ENCODE peak calls at places on chromosome X, in five cellular contexts. H is MCF 10A; F is EL; T is GM10248; E is stimulated activated naive B cell treated with anti-CD40 and anti-IgM and Interleukin-4, amounts not matched to agents 10 μg/mL and 1 μg/mL and 100 μg/mL, for 72 hours. C is an unnamed sample.

GRCh38 chrX:110173192-110174175 is 144.4 kb downstream of the AMMECR1 start:
- DNase-seq in H (peak; percentile 71), F (peak; percentile 40), T (no peak), E (no peak), C (no peak)

GRCh38 chrX:109350621-109351020 is 131.3 kb downstream of the GUCY2F start:
- DNase-seq in T (no peak), H (no peak), E (no peak), F (no peak), C (no peak)

GRCh38 chrX:131081772-131082755 is 23.9 kb downstream of the ARHGAP36 start:
- DNase-seq in F (no peak), T (peak; percentile 9), E (no peak), H (no peak), C (no peak)

GRCh38 chrX:66731398-66731797 is 92.5 kb upstream of the EDA2R start:
- DNase-seq in T (peak; percentile 15), E (no peak), H (peak; percentile 49), F (peak; percentile 40), C (peak; percentile 16)

GRCh38 chrX:73214366-73215094 is at the start of gene NAP1L2:
- DNase-seq in F (peak; percentile 0), T (peak; percentile 23), H (no peak), E (no peak), C (peak; percentile 8)

GRCh38 chrX:124023838-124024238 is 62.3 kb downstream of the STAG2 start:
- DNase-seq in H (no peak), F (peak; percentile 21), E (no peak), T (no peak), C (peak; percentile 10)

GRCh38 chrX:23817979-23818336 is 35.0 kb downstream of the SAT1 start:
- DNase-seq in H (no peak), T (no peak), F (no peak), E (no peak), C (no peak)

GRCh38 chrX:40268126-40268525 is 170.4 kb upstream of the BCOR start:
- DNase-seq in E (no peak), T (no peak), H (no peak), F (no peak), C (peak; percentile 17)

GRCh38 chrX:93875621-93876282 is 201.7 kb downstream of the FAM133A start:
- DNase-seq in T (no peak), H (peak; percentile 2), E (no peak), F (no peak), C (no peak)

GRCh38 chrX:109707322-109707721 is 25.7 kb downstream of the ACSL4 start:
- DNase-seq in E (no peak), H (no peak), F (no peak), T (no peak), C (no peak)

GRCh38 chrX:57651169-57651919 is 28.7 kb downstream of the NLRP2B start:
- DNase-seq in H (no peak), E (no peak), T (no peak), F (no peak), C (no peak)

GRCh38 chrX:329291-329910 is 10.8 kb upstream of the GTPBP6 start:
- DNase-seq in F (no peak), E (no peak), H (no peak), T (no peak), C (no peak)

GRCh38 chrX:140710710-140711109 is 1.2 kb downstream of the LINC00632 start:
- DNase-seq in F (no peak), E (no peak), T (no peak), H (no peak), C (no peak)

GRCh38 chrX:68931345-68931744 is 102.5 kb downstream of the EFNB1 start:
- DNase-seq in H (no peak), F (no peak), T (no peak), E (no peak), C (no peak)

GRCh38 chrX:139207655-139208054 is 322.9 kb upstream of the F9 start:
- DNase-seq in T (no peak), E (no peak), F (no peak), H (no peak), C (no peak)

GRCh38 chrX:51215266-51215665 is 117.4 kb upstream of the NUDT10 start:
- DNase-seq in T (no peak), E (no peak), H (no peak), F (no peak), C (no peak)

GRCh38 chrX:41332408-41332987 is 1.5 kb upstream of the DDX3X start:
- DNase-seq in T (no peak), E (no peak), H (no peak), F (peak; percentile 36), C (peak; percentile 6)

GRCh38 chrX:41621236-41621651 is 67.5 kb upstream of the GPR34 start:
- DNase-seq in H (no peak), T (no peak), F (peak; percentile 41), E (no peak), C (no peak)

GRCh38 chrX:147602297-147602696 is 309.4 kb upstream of the FMR1 start:
- DNase-seq in T (no peak), H (peak; percentile 30), E (no peak), F (no peak), C (no peak)

GRCh38 chrX:68411729-68412128 is 21.6 kb downstream of the OPHN1 start:
- DNase-seq in E (no peak), H (no peak), F (no peak), T (no peak), C (no peak)

GRCh38 chrX:115897956-115898355 is 272.6 kb upstream of the AGTR2 start:
- DNase-seq in H (no peak), T (no peak), E (no peak), F (no peak), C (no peak)

GRCh38 chrX:22192419-22193086 is 80.2 kb upstream of the CBLL2 start:
- DNase-seq in E (peak; percentile 47), H (peak; percentile 75), T (peak; percentile 40), F (peak; percentile 57), C (peak; percentile 54)

GRCh38 chrX:49901068-49901467 is 21.3 kb upstream of the CLCN5 start:
- DNase-seq in E (no peak), H (no peak), T (no peak), F (no peak), C (no peak)

GRCh38 chrX:10360121-10360520 is 203.3 kb downstream of the CLCN4 start:
- DNase-seq in H (no peak), F (no peak), T (no peak), E (no peak), C (peak; percentile 10)

GRCh38 chrX:131614241-131614640 is 70.4 kb downstream of the OR13H1 start:
- DNase-seq in E (no peak), T (no peak), H (no peak), F (no peak), C (no peak)

GRCh38 chrX:40845331-40845911 is 110.1 kb upstream of the MED14 start:
- DNase-seq in T (no peak), F (peak; percentile 89), H (peak; percentile 33), E (no peak), C (peak; percentile 74)

GRCh38 chrX:74343327-74343969 is 39.5 kb downstream of the ZCCHC13 start:
- DNase-seq in E (no peak), F (no peak), T (no peak), H (no peak), C (no peak)

GRCh38 chrX:40189018-40189417 is 91.3 kb upstream of the BCOR start:
- DNase-seq in E (no peak), F (peak; percentile 85), T (no peak), H (no peak), C (peak; percentile 31)